ENCODE peak calls at places on chromosomes 3 and 15, in four cellular contexts. One of them, this sample, is unnamed.
A peak's percentile ranks its signal among the peaks of the same experiment; 100 is the strongest.

GRCh38 chr3:120302361-120302760 is 17.3 kb upstream of the GPR156 start:
- DNase-seq in brain microvascular endothelial cell: peak; percentile 44
- DNase-seq in cardiac fibroblast: peak; percentile 76
- DNase-seq in mucosa of descending colon: no peak
- DNase-seq in this sample: no peak

GRCh38 chr3:183295211-183295610 is 42.2 kb downstream of the B3GNT5 start:
- DNase-seq in brain microvascular endothelial cell: peak; percentile 85
- DNase-seq in cardiac fibroblast: peak; percentile 97
- DNase-seq in mucosa of descending colon: no peak
- DNase-seq in this sample: peak; percentile 31

GRCh38 chr15:63191895-63192603 is 2.6 kb downstream of the RAB8B start:
- DNase-seq in brain microvascular endothelial cell: no peak
- DNase-seq in cardiac fibroblast: no peak
- DNase-seq in mucosa of descending colon: no peak
- DNase-seq in this sample: no peak

GRCh38 chr3:71468311-71469130 is 115.0 kb downstream of the FOXP1 start:
- DNase-seq in brain microvascular endothelial cell: no peak
- DNase-seq in cardiac fibroblast: no peak
- DNase-seq in mucosa of descending colon: no peak
- DNase-seq in this sample: peak; percentile 57

GRCh38 chr15:31302778-31303433 is 23.7 kb upstream of the KLF13 start:
- DNase-seq in brain microvascular endothelial cell: no peak
- DNase-seq in cardiac fibroblast: no peak
- DNase-seq in mucosa of descending colon: peak; percentile 50
- DNase-seq in this sample: no peak

GRCh38 chr3:169629895-169630294 is 33.6 kb downstream of the MECOM start:
- DNase-seq in brain microvascular endothelial cell: no peak
- DNase-seq in cardiac fibroblast: no peak
- DNase-seq in mucosa of descending colon: no peak
- DNase-seq in this sample: no peak

GRCh38 chr3:33277193-33277882 is at the start of gene FBXL2:
- DNase-seq in brain microvascular endothelial cell: peak; percentile 56
- DNase-seq in cardiac fibroblast: peak; percentile 70
- DNase-seq in mucosa of descending colon: peak; percentile 52
- DNase-seq in this sample: peak; percentile 65

GRCh38 chr15:85925649-85926237 is 131.0 kb upstream of the KLHL25 start:
- DNase-seq in brain microvascular endothelial cell: no peak
- DNase-seq in cardiac fibroblast: no peak
- DNase-seq in mucosa of descending colon: no peak
- DNase-seq in this sample: no peak

GRCh38 chr3:141373768-141374526 is 5.6 kb downstream of the ZBTB38 start:
- DNase-seq in brain microvascular endothelial cell: peak; percentile 37
- DNase-seq in cardiac fibroblast: peak; percentile 44
- DNase-seq in mucosa of descending colon: no peak
- DNase-seq in this sample: no peak

GRCh38 chr3:18825586-18826157 is 322.6 kb upstream of the KCNH8 start:
- DNase-seq in brain microvascular endothelial cell: no peak
- DNase-seq in cardiac fibroblast: no peak
- DNase-seq in mucosa of descending colon: no peak
- DNase-seq in this sample: no peak

GRCh38 chr15:89444855-89445254 is 51.5 kb downstream of the RHCG start:
- DNase-seq in brain microvascular endothelial cell: no peak
- DNase-seq in cardiac fibroblast: no peak
- DNase-seq in mucosa of descending colon: no peak
- DNase-seq in this sample: no peak
- H3K4me3 ChIP-seq in brain microvascular endothelial cell: no peak overlapping the region
- H3K4me3 ChIP-seq in cardiac fibroblast: no peak overlapping the region
- H3K4me3 ChIP-seq in mucosa of descending colon: no peak overlapping the region
- H3K4me3 ChIP-seq in this sample: no peak overlapping the region

DNA sequence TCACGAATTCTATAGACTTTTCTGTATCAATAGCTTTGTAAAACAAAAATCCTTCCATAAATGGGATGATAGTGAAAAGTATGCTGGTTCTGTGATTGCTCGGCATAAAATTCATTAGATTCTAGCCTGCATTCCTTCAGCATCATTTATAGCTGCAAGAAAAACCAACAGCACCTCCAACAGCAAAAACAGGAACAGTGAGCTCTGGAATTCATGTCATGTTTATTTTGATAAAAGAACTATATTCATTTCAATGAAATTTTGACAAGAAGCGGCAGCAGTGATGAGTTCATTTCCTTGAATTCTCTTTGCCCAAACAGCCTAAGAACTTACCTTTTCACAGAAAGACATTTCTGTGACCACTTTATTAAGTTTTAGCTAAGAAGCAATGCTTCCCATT is 515.2 kb upstream of the CCDC54 start:
- DNase-seq in brain microvascular endothelial cell: peak; percentile 72
- DNase-seq in cardiac fibroblast: peak; percentile 80
- DNase-seq in mucosa of descending colon: no peak
- DNase-seq in this sample: no peak
- H3K4me3 ChIP-seq in brain microvascular endothelial cell: no peak overlapping the region
- H3K4me3 ChIP-seq in cardiac fibroblast: no peak overlapping the region
- H3K4me3 ChIP-seq in mucosa of descending colon: no peak overlapping the region
- H3K4me3 ChIP-seq in this sample: no peak overlapping the region

DNA sequence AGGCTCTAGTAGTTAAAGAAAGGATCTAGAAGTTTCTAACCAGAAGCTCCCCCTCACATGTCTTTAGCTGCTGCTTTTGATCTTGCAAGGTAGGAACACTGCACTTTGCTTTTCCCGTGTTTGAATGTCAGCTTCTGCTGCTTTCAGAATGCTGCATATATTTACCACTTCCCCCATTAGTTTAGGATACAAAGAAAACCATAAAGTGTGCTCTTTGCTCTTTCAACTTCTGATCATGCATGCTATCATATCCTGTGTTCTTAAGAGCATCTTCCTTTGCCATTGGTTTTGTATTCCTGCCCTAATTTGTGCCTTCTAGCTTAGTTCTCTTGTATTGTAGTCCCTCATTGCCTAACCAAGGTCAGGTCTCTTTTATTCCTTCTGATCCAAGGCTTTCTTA is 43.3 kb downstream of the ZNF609 start:
- DNase-seq in brain microvascular endothelial cell: no peak
- DNase-seq in cardiac fibroblast: no peak
- DNase-seq in mucosa of descending colon: no peak
- DNase-seq in this sample: no peak
- H3K4me3 ChIP-seq in brain microvascular endothelial cell: no peak overlapping the region
- H3K4me3 ChIP-seq in cardiac fibroblast: no peak overlapping the region
- H3K4me3 ChIP-seq in mucosa of descending colon: no peak overlapping the region
- H3K4me3 ChIP-seq in this sample: no peak overlapping the region

GRCh38 chr3:100076544-100077529 is 37.5 kb downstream of the FILIP1L start:
- DNase-seq in brain microvascular endothelial cell: no peak
- DNase-seq in cardiac fibroblast: no peak
- DNase-seq in mucosa of descending colon: no peak
- DNase-seq in this sample: no peak
- H3K4me3 ChIP-seq in brain microvascular endothelial cell: no peak overlapping the region
- H3K4me3 ChIP-seq in cardiac fibroblast: no peak overlapping the region
- H3K4me3 ChIP-seq in mucosa of descending colon: no peak overlapping the region
- H3K4me3 ChIP-seq in this sample: no peak overlapping the region

GRCh38 chr3:195531683-195532082 is 11.4 kb downstream of the PPP1R2 start:
- DNase-seq in brain microvascular endothelial cell: no peak
- DNase-seq in cardiac fibroblast: no peak
- DNase-seq in mucosa of descending colon: no peak
- DNase-seq in this sample: no peak

GRCh38 chr3:195532345-195532744 is 10.8 kb downstream of the PPP1R2 start:
- DNase-seq in brain microvascular endothelial cell: no peak
- DNase-seq in cardiac fibroblast: no peak
- DNase-seq in mucosa of descending colon: no peak
- DNase-seq in this sample: no peak

GRCh38 chr3:195537995-195538394 is 5.1 kb downstream of the PPP1R2 start:
- DNase-seq in brain microvascular endothelial cell: no peak
- DNase-seq in cardiac fibroblast: no peak
- DNase-seq in mucosa of descending colon: no peak
- DNase-seq in this sample: no peak

DNA sequence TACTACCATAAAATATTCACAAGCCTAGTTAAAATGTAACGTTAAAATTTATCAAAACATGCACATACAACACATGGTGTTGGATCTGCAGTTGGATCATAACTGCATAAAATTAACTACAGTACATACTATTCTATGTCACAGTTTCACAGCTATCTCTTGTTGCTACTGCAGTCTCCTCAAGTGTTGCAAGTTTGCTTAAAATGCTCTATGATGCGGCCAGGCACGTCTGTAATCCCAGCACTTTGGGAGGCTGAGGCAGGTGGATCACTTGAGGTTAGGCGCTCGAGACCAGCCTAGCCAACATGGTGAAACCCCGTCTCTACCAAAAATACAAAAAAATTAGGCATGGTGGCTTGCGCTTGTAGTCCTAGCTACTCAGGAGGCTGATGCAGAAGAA is 10.3 kb downstream of the PPP1R2 start:
- DNase-seq in brain microvascular endothelial cell: no peak
- DNase-seq in cardiac fibroblast: no peak
- DNase-seq in mucosa of descending colon: no peak
- DNase-seq in this sample: no peak
- H3K4me3 ChIP-seq in brain microvascular endothelial cell: no peak overlapping the region
- H3K4me3 ChIP-seq in cardiac fibroblast: no peak overlapping the region
- H3K4me3 ChIP-seq in mucosa of descending colon: no peak overlapping the region
- H3K4me3 ChIP-seq in this sample: no peak overlapping the region

GRCh38 chr3:55246016-55246415 is 241.1 kb downstream of the WNT5A start:
- DNase-seq in brain microvascular endothelial cell: peak; percentile 22
- DNase-seq in cardiac fibroblast: peak; percentile 49
- DNase-seq in mucosa of descending colon: no peak
- DNase-seq in this sample: no peak
- H3K4me3 ChIP-seq in brain microvascular endothelial cell: no peak overlapping the region
- H3K4me3 ChIP-seq in cardiac fibroblast: no peak overlapping the region
- H3K4me3 ChIP-seq in mucosa of descending colon: no peak overlapping the region
- H3K4me3 ChIP-seq in this sample: no peak overlapping the region

DNA sequence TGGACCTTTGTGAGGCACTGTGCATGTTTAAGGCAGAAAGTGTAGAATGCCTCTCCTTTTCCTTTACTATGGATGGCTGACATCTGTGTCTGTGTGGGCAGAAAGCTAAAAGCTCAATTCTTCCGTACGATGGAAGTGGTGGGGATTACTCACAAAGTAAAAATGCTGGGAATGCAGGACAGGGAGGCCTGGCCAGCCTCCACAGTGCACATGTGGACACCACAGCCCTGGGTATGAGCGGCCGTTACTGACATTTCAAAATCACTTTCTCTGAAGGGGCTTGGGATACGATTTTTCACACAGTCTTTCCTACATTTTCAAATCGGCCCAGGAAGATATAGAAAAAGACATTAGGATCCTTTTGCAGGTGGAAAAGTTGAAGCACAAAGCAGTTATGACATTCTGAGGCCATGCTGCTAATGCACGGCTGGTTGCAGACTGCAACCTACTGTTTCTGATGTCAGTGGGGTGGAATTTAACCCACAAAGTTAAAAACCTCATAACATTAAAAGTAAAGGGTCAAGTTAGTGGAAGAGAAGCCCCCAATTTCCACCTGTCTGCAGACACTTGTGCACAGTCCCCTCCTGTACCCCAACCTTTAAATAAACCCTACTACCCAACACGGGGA is 27.9 kb downstream of the EHD4 start:
- DNase-seq in brain microvascular endothelial cell: peak; percentile 88
- DNase-seq in cardiac fibroblast: peak; percentile 94
- DNase-seq in mucosa of descending colon: no peak
- DNase-seq in this sample: peak; percentile 68
- H3K4me3 ChIP-seq in brain microvascular endothelial cell: no peak overlapping the region
- H3K4me3 ChIP-seq in cardiac fibroblast: no peak overlapping the region
- H3K4me3 ChIP-seq in mucosa of descending colon: no peak overlapping the region
- H3K4me3 ChIP-seq in this sample: no peak overlapping the region

DNA sequence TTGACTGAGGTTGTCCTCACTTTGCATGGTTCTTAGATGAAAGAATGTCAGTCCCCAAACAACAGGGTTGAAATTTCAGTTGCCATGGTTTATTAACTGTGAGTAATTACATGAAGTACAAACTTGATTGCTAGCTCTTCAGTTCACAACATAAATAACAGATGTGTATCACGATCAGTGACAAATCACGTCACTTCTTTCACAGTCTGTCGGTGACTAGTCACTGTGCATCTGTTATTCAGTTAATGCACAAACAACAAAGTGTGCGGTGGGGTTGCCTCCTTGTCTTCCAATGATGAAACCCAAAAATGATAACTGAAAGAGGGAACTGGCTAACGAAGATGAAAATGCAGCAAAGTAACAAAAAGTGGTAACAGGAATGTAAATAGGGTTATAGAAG is 159.2 kb downstream of the WDR76 start:
- DNase-seq in brain microvascular endothelial cell: no peak
- DNase-seq in cardiac fibroblast: no peak
- DNase-seq in mucosa of descending colon: no peak
- DNase-seq in this sample: no peak
- H3K4me3 ChIP-seq in brain microvascular endothelial cell: no peak overlapping the region
- H3K4me3 ChIP-seq in cardiac fibroblast: no peak overlapping the region
- H3K4me3 ChIP-seq in mucosa of descending colon: no peak overlapping the region
- H3K4me3 ChIP-seq in this sample: no peak overlapping the region

GRCh38 chr3:172750069-172750367 is 508 bp upstream of the ECT2 start:
- DNase-seq in brain microvascular endothelial cell: peak; percentile 1
- DNase-seq in cardiac fibroblast: no peak
- DNase-seq in mucosa of descending colon: no peak
- DNase-seq in this sample: no peak

GRCh38 chr3:172746476-172746875 is 4.0 kb upstream of the ECT2 start:
- DNase-seq in brain microvascular endothelial cell: no peak
- DNase-seq in cardiac fibroblast: peak; percentile 12
- DNase-seq in mucosa of descending colon: no peak
- DNase-seq in this sample: no peak

GRCh38 chr3:172751188-172751571 is 654 bp downstream of the ECT2 start:
- DNase-seq in brain microvascular endothelial cell: peak; percentile 4
- DNase-seq in cardiac fibroblast: peak; percentile 55
- DNase-seq in mucosa of descending colon: no peak
- DNase-seq in this sample: no peak

GRCh38 chr3:172750368-172751187 is at the start of gene ECT2:
- DNase-seq in brain microvascular endothelial cell: peak; percentile 100
- DNase-seq in cardiac fibroblast: peak; percentile 100
- DNase-seq in mucosa of descending colon: peak; percentile 99
- DNase-seq in this sample: peak; percentile 100

DNA sequence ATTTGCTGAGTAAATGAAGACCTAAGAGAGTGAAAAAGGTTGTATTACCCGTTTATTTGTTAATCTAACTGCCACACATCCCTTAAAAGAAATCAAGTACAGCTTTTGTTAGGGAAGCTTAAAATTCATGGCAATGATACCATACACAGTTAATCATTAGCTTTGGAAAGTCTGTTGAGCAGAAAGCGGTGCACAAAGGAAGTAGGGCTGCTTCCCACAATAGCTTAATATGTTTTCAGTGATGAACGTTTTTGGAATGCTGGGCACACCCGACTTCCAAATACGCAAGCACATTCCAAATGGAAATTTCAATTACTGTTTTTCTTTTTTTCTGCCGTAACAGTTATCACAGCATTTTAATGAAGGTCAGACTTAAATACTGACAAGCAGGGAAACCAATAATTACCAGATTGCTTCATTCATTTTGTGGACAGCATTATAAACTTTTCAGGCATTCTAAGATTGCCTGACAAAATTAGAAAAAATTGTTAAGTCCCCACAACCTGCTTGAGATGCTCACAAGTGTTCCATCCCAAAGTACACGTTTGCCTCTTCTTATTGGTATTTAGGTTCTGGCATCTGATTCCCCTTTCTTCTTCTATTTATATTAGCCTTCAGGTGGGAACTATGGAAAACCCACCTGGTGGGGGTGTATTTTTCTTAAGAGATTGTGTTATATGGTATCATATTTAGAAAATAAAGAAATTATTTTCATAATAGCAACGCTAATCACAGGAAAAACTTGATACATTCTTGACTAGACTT is 1.1 kb upstream of the ECT2 start:
- DNase-seq in brain microvascular endothelial cell: peak; percentile 90
- DNase-seq in cardiac fibroblast: peak; percentile 98
- DNase-seq in mucosa of descending colon: no peak
- DNase-seq in this sample: no peak
- H3K4me3 ChIP-seq in brain microvascular endothelial cell: peak overlapping the region; percentile 53
- H3K4me3 ChIP-seq in cardiac fibroblast: peak overlapping the region; percentile 48
- H3K4me3 ChIP-seq in mucosa of descending colon: no peak overlapping the region
- H3K4me3 ChIP-seq in this sample: peak overlapping the region; percentile 68